ENCODE peak calls at places on chromosomes 3 and 15, in ten cellular contexts. L, J, Z, M, F, P, Q, C, K and U are unnamed samples.
A peak's percentile ranks its signal among the peaks of the same experiment; 100 is the strongest.

GRCh38 chr3:159245871-159246270 is 444.0 kb downstream of the MFSD1 start:
- DNase-seq in M (peak; percentile 49), Q (no peak), Z (no peak), L (no peak), C (no peak), F (no peak), K (no peak), J (no peak), P (no peak), U (no peak)

GRCh38 chr15:85473455-85473854 is 93.1 kb downstream of the AKAP13 start:
- DNase-seq in Q (no peak), F (no peak), K (no peak), Z (no peak), L (no peak), J (no peak), C (no peak), M (no peak), P (no peak), U (no peak)

GRCh38 chr3:53938645-53939044 is 47.0 kb upstream of the SELENOK start:
- DNase-seq in Q (no peak), M (peak; percentile 69), J (no peak), P (no peak), Z (peak; percentile 33), L (no peak), K (no peak), F (peak; percentile 33), C (peak; percentile 44), U (peak; percentile 58)

GRCh38 chr15:66251790-66252355 is 1.7 kb downstream of the MEGF11 start:
- DNase-seq in K (no peak), F (no peak), M (no peak), Z (peak; percentile 66), C (peak; percentile 55), Q (no peak), P (no peak), J (no peak), L (no peak), U (no peak)

GRCh38 chr3:150803440-150803985 is 40.5 kb upstream of the SIAH2 start:
- DNase-seq in C (no peak), Z (no peak), K (no peak), Q (no peak), F (no peak), J (no peak), M (no peak), P (no peak), L (no peak), U (no peak)

GRCh38 chr3:81476652-81477051 is 284.8 kb downstream of the GBE1 start:
- DNase-seq in J (no peak), K (no peak), L (no peak), F (no peak), P (no peak), C (no peak), Z (no peak), M (no peak), Q (no peak), U (no peak)

GRCh38 chr3:57952208-57952631 is 56.0 kb upstream of the FLNB start:
- DNase-seq in L (peak; percentile 90), J (peak; percentile 81), Q (no peak), Z (no peak), K (peak; percentile 93), P (peak; percentile 64), M (peak; percentile 21), F (peak; percentile 52), C (peak; percentile 79), U (no peak)

GRCh38 chr3:53518495-53518981 is 24.1 kb downstream of the CACNA1D start:
- DNase-seq in C (no peak), M (peak; percentile 71), L (no peak), K (no peak), J (no peak), Q (no peak), F (peak; percentile 42), P (no peak), Z (no peak), U (peak; percentile 45)

GRCh38 chr15:61083081-61083780 is 145.9 kb downstream of the RORA start:
- DNase-seq in Z (no peak), K (no peak), L (no peak), C (no peak), Q (no peak), M (no peak), J (no peak), P (no peak), F (no peak), U (no peak)

GRCh38 chr3:51679777-51680176 is 8.7 kb downstream of the TEX264 start:
- DNase-seq in K (no peak), P (peak; percentile 12), F (no peak), Q (peak; percentile 16), J (no peak), C (no peak), M (no peak), Z (no peak), L (peak; percentile 8), U (no peak)
- TF ChIP-seq CTCF in K (no peak), P (no peak), F (no peak), Q (no peak), J (no peak), C (no peak), M (no peak), Z (no peak), L (no peak), U (no peak)

DNA sequence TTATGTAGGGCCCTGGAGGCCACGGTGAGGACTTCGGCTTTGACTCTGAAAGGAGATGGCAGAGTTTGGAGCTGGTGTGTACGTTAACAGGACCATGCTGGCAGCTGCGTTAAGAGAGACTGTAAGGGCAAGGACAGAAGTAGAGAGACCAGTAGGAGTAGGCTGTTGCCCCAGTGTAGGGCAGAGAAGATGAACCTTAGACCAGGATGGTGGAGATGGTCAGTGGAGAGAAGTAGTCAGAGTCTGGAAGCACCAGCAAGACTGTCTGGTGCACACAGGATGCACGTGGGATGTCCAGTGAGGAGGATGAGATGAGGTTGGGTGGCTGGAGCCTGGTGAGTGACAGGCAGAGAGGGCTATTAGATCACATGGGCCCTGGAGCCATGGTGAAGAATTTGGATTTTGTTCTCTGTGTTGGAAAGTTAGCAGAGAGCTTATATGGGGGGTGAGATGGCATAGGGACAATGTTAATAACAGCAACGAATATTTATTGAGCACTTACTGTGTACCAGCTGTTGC is 150.1 kb downstream of the IGF1R start:
- DNase-seq in K (no peak), Z (no peak), L (no peak), C (no peak), F (no peak), M (no peak), J (no peak), P (no peak), Q (no peak), U (no peak)
- H3K27ac ChIP-seq in K (no peak overlapping the region), Z (no peak overlapping the region), L (no peak overlapping the region), C (no peak overlapping the region), F (peak overlapping the region; percentile 70), M (no peak overlapping the region), J (peak overlapping the region; percentile 60), P (no peak overlapping the region), Q (no peak overlapping the region), U (no peak overlapping the region)

GRCh38 chr3:197525706-197526105 is 30.1 kb downstream of the BDH1 start:
- DNase-seq in L (no peak), Q (no peak), M (peak; percentile 53), P (no peak), Z (no peak), J (no peak), C (peak; percentile 24), K (no peak), F (no peak), U (no peak)
- TF ChIP-seq CTCF in L (no peak), Q (no peak), M (peak; percentile 76), P (no peak), Z (no peak), J (no peak), C (peak; percentile 27), K (peak; percentile 28), F (no peak), U (no peak)

GRCh38 chr15:94844533-94845390 is 613.4 kb downstream of the MCTP2 start:
- DNase-seq in K (no peak), M (no peak), L (peak; percentile 75), P (peak; percentile 80), Q (peak; percentile 75), F (peak; percentile 44), J (peak; percentile 57), C (peak; percentile 60), Z (no peak), U (peak; percentile 37)
- H3K27ac ChIP-seq in K (no peak overlapping the region), M (no peak overlapping the region), L (peak overlapping the region; percentile 71), P (peak overlapping the region; percentile 46), Q (peak overlapping the region; percentile 20), F (peak overlapping the region; percentile 41), J (peak overlapping the region; percentile 67), C (no peak overlapping the region), Z (no peak overlapping the region), U (peak overlapping the region; percentile 86)

GRCh38 chr3:64363842-64364241 is 138.6 kb upstream of the PRICKLE2 start:
- DNase-seq in K (no peak), P (no peak), Z (no peak), Q (no peak), L (no peak), M (no peak), F (no peak), J (no peak), C (no peak), U (no peak)

GRCh38 chr3:64360261-64360660 is 135.0 kb upstream of the PRICKLE2 start:
- DNase-seq in K (no peak), J (no peak), L (no peak), F (no peak), M (no peak), P (no peak), Q (no peak), C (no peak), Z (no peak), U (no peak)

GRCh38 chr3:64368163-64369025 is 143.1 kb upstream of the PRICKLE2 start:
- DNase-seq in J (no peak), L (no peak), F (no peak), Q (no peak), K (no peak), C (no peak), Z (no peak), M (no peak), P (no peak), U (no peak)

GRCh38 chr3:64361962-64362735 is 136.9 kb upstream of the PRICKLE2 start:
- DNase-seq in Q (no peak), C (no peak), K (no peak), L (no peak), J (no peak), F (no peak), Z (no peak), M (no peak), P (no peak), U (no peak)

DNA sequence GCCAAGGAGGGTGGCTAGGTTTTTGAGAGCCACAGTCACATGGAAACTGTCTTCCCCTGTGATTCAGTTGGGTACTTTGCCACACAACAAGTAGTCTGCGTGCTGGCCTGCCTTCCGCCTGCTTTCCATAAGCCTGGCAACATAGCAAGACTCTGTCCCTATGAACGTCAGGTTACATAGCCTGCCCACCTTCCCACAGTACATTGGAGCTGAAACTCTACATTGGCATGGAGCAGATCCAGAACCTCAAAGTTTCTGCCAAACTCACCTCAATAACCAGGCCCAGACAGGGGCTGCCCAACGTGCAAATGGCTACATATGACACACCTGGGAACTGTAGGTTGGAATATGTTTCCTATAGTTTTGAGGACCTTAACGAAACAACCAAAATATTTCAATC is 140.6 kb upstream of the PRICKLE2 start:
- DNase-seq in C (no peak), J (no peak), L (no peak), Q (no peak), Z (no peak), K (no peak), P (no peak), F (no peak), M (no peak), U (no peak)
- TF ChIP-seq CTCF in C (no peak), J (no peak), L (no peak), Q (no peak), Z (no peak), K (no peak), P (no peak), F (no peak), M (no peak), U (no peak)